ENCODE peak calls at places on chromosomes 16 and 17, in six cellular contexts. P is NCI-H2107; R is naive thymus-derived CD8-positive, alpha-beta T cell; I is T-helper 9 cell; X is adrenal gland; Z is right lobe of liver. M is an unnamed sample.

GRCh38 chr16:87560428-87561199 is 41.7 kb upstream of the JPH3 start:
- DNase-seq in P (no peak), R (no peak), I (no peak), X (peak), Z (no peak), M (no peak)

GRCh38 chr17:50938821-50939541 is 72.8 kb upstream of the TOB1 start:
- DNase-seq in P (no peak), R (peak), I (no peak), X (no peak), Z (peak), M (no peak)

GRCh38 chr17:80470603-80471002 is 5.8 kb downstream of the NPTX1 start:
- DNase-seq in P (no peak), R (no peak), I (no peak), X (no peak), Z (no peak), M (no peak)

GRCh38 chr17:56819431-56820145 is 14.1 kb downstream of the C17orf67 start:
- DNase-seq in P (peak), R (peak), I (peak), X (peak), Z (no peak), M (peak)

GRCh38 chr17:2736956-2737355 is 12.5 kb downstream of the CCDC92B start:
- DNase-seq in P (no peak), R (no peak), I (no peak), X (no peak), Z (no peak), M (no peak)

GRCh38 chr17:17508019-17508535 is 11.9 kb upstream of the RASD1 start:
- DNase-seq in P (no peak), R (peak), I (no peak), X (no peak), Z (peak), M (no peak)

GRCh38 chr17:6462692-6463091 is 18.4 kb downstream of the PIMREG start:
- DNase-seq in P (no peak), R (peak), I (no peak), X (no peak), Z (peak), M (no peak)

GRCh38 chr16:83996481-83997252 is 28.6 kb downstream of the NECAB2 start:
- DNase-seq in P (no peak), R (peak), I (no peak), X (no peak), Z (no peak), M (no peak)

GRCh38 chr17:38877130-38877851 is 7.4 kb downstream of the LASP1 start:
- DNase-seq in P (no peak), R (peak), I (no peak), X (no peak), Z (no peak), M (no peak)

GRCh38 chr16:11762431-11762830 is 19.8 kb upstream of the TXNDC11 start:
- DNase-seq in P (no peak), R (no peak), I (no peak), X (no peak), Z (no peak), M (no peak)

GRCh38 chr17:2213291-2213960 is 90.2 kb downstream of the SMG6 start:
- DNase-seq in P (no peak), R (no peak), I (no peak), X (peak), Z (no peak), M (no peak)

GRCh38 chr16:88634994-88635670 is 3.2 kb upstream of the IL17C start:
- DNase-seq in P (no peak), R (no peak), I (no peak), X (no peak), Z (no peak), M (peak)

GRCh38 chr17:8300629-8301242 is 5.5 kb upstream of the SLC25A35 start:
- DNase-seq in P (no peak), R (peak), I (peak), X (peak), Z (peak), M (peak)

GRCh38 chr16:87173294-87173883 is 143.8 kb downstream of the C16orf95 start:
- DNase-seq in P (no peak), R (no peak), I (no peak), X (no peak), Z (no peak), M (peak)

GRCh38 chr16:2147981-2148671 is at the start of gene RAB26:
- DNase-seq in P (peak), R (peak), I (peak), X (peak), Z (peak), M (peak)

GRCh38 chr17:49022391-49022941 is 25.3 kb downstream of the IGF2BP1 start:
- DNase-seq in P (no peak), R (no peak), I (no peak), X (no peak), Z (no peak), M (peak)

M was measured in hepatic stellate cell.